ENCODE peak calls at places on chromosomes 7 and 10, in ten cellular contexts. One of them, this sample, is unnamed.

GRCh38 chr10:47419421-47419820 is 35.3 kb upstream of the ZNF488 start:
- DNase-seq in EL: no peak
- DNase-seq in MCF 10A: no peak
- DNase-seq in brain microvascular endothelial cell: no peak
- DNase-seq in cardiac muscle cell: no peak
- DNase-seq in glomerular endothelial cell: no peak
- DNase-seq in stimulated activated CD8-positive, alpha-beta memory T cell treated with anti-CD3 and anti-CD28 coated beads, Interleukin-15, amount 100 ng/mL, for 24 hours: no peak
- DNase-seq in AG08396: no peak
- DNase-seq in fibroblast of lung: no peak
- DNase-seq in GM19239: no peak
- DNase-seq in this sample: no peak

GRCh38 chr7:2205036-2205780 is 27.5 kb downstream of the MAD1L1 start:
- DNase-seq in EL: no peak
- DNase-seq in MCF 10A: no peak
- DNase-seq in brain microvascular endothelial cell: no peak
- DNase-seq in cardiac muscle cell: no peak
- DNase-seq in glomerular endothelial cell: no peak
- DNase-seq in stimulated activated CD8-positive, alpha-beta memory T cell treated with anti-CD3 and anti-CD28 coated beads, Interleukin-15, amount 100 ng/mL, for 24 hours: no peak
- DNase-seq in AG08396: no peak
- DNase-seq in fibroblast of lung: no peak
- DNase-seq in GM19239: no peak
- DNase-seq in this sample: no peak

GRCh38 chr7:87204933-87205332 is 14.6 kb downstream of the TMEM243 start:
- DNase-seq in EL: no peak
- DNase-seq in MCF 10A: peak
- DNase-seq in brain microvascular endothelial cell: no peak
- DNase-seq in cardiac muscle cell: no peak
- DNase-seq in glomerular endothelial cell: no peak
- DNase-seq in stimulated activated CD8-positive, alpha-beta memory T cell treated with anti-CD3 and anti-CD28 coated beads, Interleukin-15, amount 100 ng/mL, for 24 hours: no peak
- DNase-seq in AG08396: no peak
- DNase-seq in fibroblast of lung: no peak
- DNase-seq in GM19239: no peak
- DNase-seq in this sample: no peak

GRCh38 chr7:46169384-46169755 is 248.3 kb upstream of the IGFBP3 start:
- DNase-seq in EL: no peak
- DNase-seq in MCF 10A: no peak
- DNase-seq in brain microvascular endothelial cell: no peak
- DNase-seq in cardiac muscle cell: no peak
- DNase-seq in glomerular endothelial cell: no peak
- DNase-seq in stimulated activated CD8-positive, alpha-beta memory T cell treated with anti-CD3 and anti-CD28 coated beads, Interleukin-15, amount 100 ng/mL, for 24 hours: no peak
- DNase-seq in AG08396: no peak
- DNase-seq in fibroblast of lung: no peak
- DNase-seq in GM19239: no peak
- DNase-seq in this sample: no peak

GRCh38 chr10:75042292-75042974 is 69.0 kb upstream of the SAMD8 start:
- DNase-seq in EL: peak
- DNase-seq in MCF 10A: no peak
- DNase-seq in brain microvascular endothelial cell: peak
- DNase-seq in cardiac muscle cell: peak
- DNase-seq in glomerular endothelial cell: no peak
- DNase-seq in stimulated activated CD8-positive, alpha-beta memory T cell treated with anti-CD3 and anti-CD28 coated beads, Interleukin-15, amount 100 ng/mL, for 24 hours: no peak
- DNase-seq in AG08396: peak
- DNase-seq in fibroblast of lung: peak
- DNase-seq in GM19239: no peak
- DNase-seq in this sample: no peak

GRCh38 chr10:15678851-15679250 is 40.9 kb downstream of the ITGA8 start:
- DNase-seq in EL: no peak
- DNase-seq in MCF 10A: no peak
- DNase-seq in brain microvascular endothelial cell: no peak
- DNase-seq in cardiac muscle cell: no peak
- DNase-seq in glomerular endothelial cell: no peak
- DNase-seq in stimulated activated CD8-positive, alpha-beta memory T cell treated with anti-CD3 and anti-CD28 coated beads, Interleukin-15, amount 100 ng/mL, for 24 hours: no peak
- DNase-seq in AG08396: no peak
- DNase-seq in fibroblast of lung: no peak
- DNase-seq in GM19239: no peak
- DNase-seq in this sample: no peak

GRCh38 chr10:46268076-46268881 is 18.5 kb upstream of the ANTXRL start:
- DNase-seq in EL: no peak
- DNase-seq in MCF 10A: no peak
- DNase-seq in brain microvascular endothelial cell: no peak
- DNase-seq in cardiac muscle cell: no peak
- DNase-seq in glomerular endothelial cell: no peak
- DNase-seq in stimulated activated CD8-positive, alpha-beta memory T cell treated with anti-CD3 and anti-CD28 coated beads, Interleukin-15, amount 100 ng/mL, for 24 hours: no peak
- DNase-seq in AG08396: no peak
- DNase-seq in fibroblast of lung: no peak
- DNase-seq in GM19239: no peak
- DNase-seq in this sample: no peak

GRCh38 chr10:24255907-24256306 is 47.0 kb downstream of the KIAA1217 start:
- DNase-seq in EL: no peak
- DNase-seq in MCF 10A: peak
- DNase-seq in brain microvascular endothelial cell: no peak
- DNase-seq in cardiac muscle cell: no peak
- DNase-seq in glomerular endothelial cell: no peak
- DNase-seq in stimulated activated CD8-positive, alpha-beta memory T cell treated with anti-CD3 and anti-CD28 coated beads, Interleukin-15, amount 100 ng/mL, for 24 hours: no peak
- DNase-seq in AG08396: no peak
- DNase-seq in fibroblast of lung: no peak
- DNase-seq in GM19239: no peak
- DNase-seq in this sample: no peak

GRCh38 chr10:88216976-88217375 is 353.6 kb downstream of the PTEN start:
- DNase-seq in EL: no peak
- DNase-seq in MCF 10A: no peak
- DNase-seq in brain microvascular endothelial cell: no peak
- DNase-seq in cardiac muscle cell: no peak
- DNase-seq in glomerular endothelial cell: no peak
- DNase-seq in stimulated activated CD8-positive, alpha-beta memory T cell treated with anti-CD3 and anti-CD28 coated beads, Interleukin-15, amount 100 ng/mL, for 24 hours: no peak
- DNase-seq in AG08396: no peak
- DNase-seq in fibroblast of lung: no peak
- DNase-seq in GM19239: no peak
- DNase-seq in this sample: no peak

GRCh38 chr7:159083698-159084068 is 61.0 kb downstream of the VIPR2 start:
- DNase-seq in EL: no peak
- DNase-seq in MCF 10A: no peak
- DNase-seq in brain microvascular endothelial cell: no peak
- DNase-seq in cardiac muscle cell: no peak
- DNase-seq in glomerular endothelial cell: no peak
- DNase-seq in stimulated activated CD8-positive, alpha-beta memory T cell treated with anti-CD3 and anti-CD28 coated beads, Interleukin-15, amount 100 ng/mL, for 24 hours: no peak
- DNase-seq in AG08396: no peak
- DNase-seq in fibroblast of lung: no peak
- DNase-seq in GM19239: no peak
- DNase-seq in this sample: no peak

GRCh38 chr7:102991077-102991539 is 78.3 kb downstream of the LRRC17 start:
- DNase-seq in EL: no peak
- DNase-seq in MCF 10A: no peak
- DNase-seq in brain microvascular endothelial cell: no peak
- DNase-seq in cardiac muscle cell: no peak
- DNase-seq in glomerular endothelial cell: no peak
- DNase-seq in stimulated activated CD8-positive, alpha-beta memory T cell treated with anti-CD3 and anti-CD28 coated beads, Interleukin-15, amount 100 ng/mL, for 24 hours: no peak
- DNase-seq in AG08396: no peak
- DNase-seq in fibroblast of lung: no peak
- DNase-seq in GM19239: no peak
- DNase-seq in this sample: no peak

GRCh38 chr10:106708521-106708920 is 456.0 kb downstream of the SORCS1 start:
- DNase-seq in EL: no peak
- DNase-seq in MCF 10A: no peak
- DNase-seq in brain microvascular endothelial cell: no peak
- DNase-seq in cardiac muscle cell: no peak
- DNase-seq in glomerular endothelial cell: no peak
- DNase-seq in stimulated activated CD8-positive, alpha-beta memory T cell treated with anti-CD3 and anti-CD28 coated beads, Interleukin-15, amount 100 ng/mL, for 24 hours: no peak
- DNase-seq in AG08396: no peak
- DNase-seq in fibroblast of lung: no peak
- DNase-seq in GM19239: no peak
- DNase-seq in this sample: no peak

GRCh38 chr10:63331586-63331985 is 134.2 kb downstream of the JMJD1C start:
- DNase-seq in EL: peak
- DNase-seq in MCF 10A: peak
- DNase-seq in brain microvascular endothelial cell: peak
- DNase-seq in cardiac muscle cell: peak
- DNase-seq in glomerular endothelial cell: no peak
- DNase-seq in stimulated activated CD8-positive, alpha-beta memory T cell treated with anti-CD3 and anti-CD28 coated beads, Interleukin-15, amount 100 ng/mL, for 24 hours: no peak
- DNase-seq in AG08396: no peak
- DNase-seq in fibroblast of lung: peak
- DNase-seq in GM19239: no peak
- DNase-seq in this sample: no peak

GRCh38 chr7:80896856-80897598 is 21.8 kb downstream of the SEMA3C start:
- DNase-seq in EL: peak
- DNase-seq in MCF 10A: no peak
- DNase-seq in brain microvascular endothelial cell: no peak
- DNase-seq in cardiac muscle cell: no peak
- DNase-seq in glomerular endothelial cell: no peak
- DNase-seq in stimulated activated CD8-positive, alpha-beta memory T cell treated with anti-CD3 and anti-CD28 coated beads, Interleukin-15, amount 100 ng/mL, for 24 hours: no peak
- DNase-seq in AG08396: no peak
- DNase-seq in fibroblast of lung: no peak
- DNase-seq in GM19239: no peak
- DNase-seq in this sample: no peak

GRCh38 chr10:52959810-52960209 is 187.2 kb upstream of the MBL2 start:
- DNase-seq in EL: no peak
- DNase-seq in MCF 10A: no peak
- DNase-seq in brain microvascular endothelial cell: no peak
- DNase-seq in cardiac muscle cell: no peak
- DNase-seq in glomerular endothelial cell: no peak
- DNase-seq in stimulated activated CD8-positive, alpha-beta memory T cell treated with anti-CD3 and anti-CD28 coated beads, Interleukin-15, amount 100 ng/mL, for 24 hours: no peak
- DNase-seq in AG08396: no peak
- DNase-seq in fibroblast of lung: no peak
- DNase-seq in GM19239: no peak
- DNase-seq in this sample: no peak